ENCODE peak calls at places on chromosomes 1 and 21, in four cellular contexts. H, A, L and S are unnamed samples.

GRCh38 chr1:168470821-168471473 is 72.8 kb downstream of the XCL2 start:
- DNase-seq in L (no peak), A (no peak), H (peak), S (peak)

GRCh38 chr1:31792116-31792515 is 23.7 kb downstream of the SPOCD1 start:
- DNase-seq in A (no peak), L (no peak), H (no peak), S (no peak)

GRCh38 chr1:154839691-154840090 is 30.4 kb downstream of the KCNN3 start:
- DNase-seq in A (no peak), H (no peak), L (no peak), S (no peak)

GRCh38 chr1:53592985-53593757 is 134.0 kb downstream of the DMRTB1 start:
- DNase-seq in A (no peak), H (no peak), L (no peak), S (no peak)

GRCh38 chr1:31431351-31431750 is 18.3 kb downstream of the SERINC2 start:
- DNase-seq in L (no peak), A (no peak), H (no peak), S (no peak)

GRCh38 chr1:186082235-186082937 is 292.7 kb downstream of the TPR start:
- DNase-seq in L (no peak), A (no peak), H (peak), S (peak)

GRCh38 chr1:176656257-176656995 is 193.5 kb downstream of the PAPPA2 start:
- DNase-seq in H (no peak), L (no peak), A (peak), S (no peak)

GRCh38 chr1:2865571-2866414 is 64.3 kb upstream of the TTC34 start:
- DNase-seq in A (no peak), L (no peak), H (no peak), S (no peak)

GRCh38 chr1:201166964-201167624 is 12.8 kb upstream of the TMEM9 start:
- DNase-seq in L (no peak), H (no peak), A (no peak), S (no peak)

GRCh38 chr1:232472485-232473041 is 157.4 kb downstream of the SIPA1L2 start:
- DNase-seq in A (no peak), H (peak), L (no peak), S (no peak)

GRCh38 chr1:43402055-43402865 is 12.6 kb downstream of the SZT2 start:
- DNase-seq in A (no peak), L (no peak), H (no peak), S (no peak)

GRCh38 chr1:5598824-5599395 is 393.3 kb downstream of the NPHP4 start:
- DNase-seq in H (no peak), A (no peak), L (no peak), S (no peak)

GRCh38 chr1:185559684-185560310 is 174.4 kb upstream of the HMCN1 start:
- DNase-seq in A (no peak), L (peak), H (peak), S (peak)

GRCh38 chr1:24027838-24028468 is 47.8 kb upstream of the SRSF10 start:
- DNase-seq in L (no peak), H (peak), A (peak), S (peak)

GRCh38 chr1:9101510-9102146 is 27.3 kb downstream of the GPR157 start:
- DNase-seq in A (peak), L (peak), H (peak), S (peak)

GRCh38 chr21:39377444-39378050 is 28.7 kb upstream of the HMGN1 start:
- DNase-seq in L (no peak), H (no peak), A (no peak), S (peak)

GRCh38 chr1:116741781-116742565 is 12.3 kb upstream of the CD2 start:
- DNase-seq in A (no peak), L (no peak), H (no peak), S (no peak)

GRCh38 chr1:185561629-185562028 is 172.6 kb upstream of the HMCN1 start:
- DNase-seq in L (no peak), H (no peak), A (no peak), S (no peak)